ENCODE peak calls at places on chromosomes 16 and 17, in four cellular contexts. X is HL-60, H is K562, Z is GM12878. D is an unnamed sample.

GRCh38 chr17:76446449-76447231 is 6.3 kb downstream of the UBE2O start:
- DNase-seq in X (no peak), H (peak), Z (no peak), D (no peak)

GRCh38 chr17:74690409-74690825 is 22.3 kb downstream of the CD300LF start:
- DNase-seq in X (peak), H (no peak), Z (no peak), D (no peak)

GRCh38 chr17:82416771-82417170 is 1.4 kb upstream of the HEXD start:
- DNase-seq in X (no peak), H (no peak), Z (no peak), D (no peak)

GRCh38 chr17:37478187-37478586 is 11.5 kb upstream of the DUSP14 start:
- DNase-seq in X (no peak), H (no peak), Z (no peak), D (no peak)

GRCh38 chr16:11914759-11915643 is 755 bp downstream of the GSPT1 start:
- DNase-seq in X (peak), H (peak), Z (no peak), D (peak)

GRCh38 chr16:11354733-11355574 is 9.7 kb downstream of the RMI2 start:
- DNase-seq in X (peak), H (no peak), Z (peak), D (no peak)

GRCh38 chr17:76217081-76217480 is 23.2 kb downstream of the RNF157 start:
- DNase-seq in X (no peak), H (no peak), Z (no peak), D (no peak)

GRCh38 chr16:25783226-25783625 is 91.5 kb downstream of the HS3ST4 start:
- DNase-seq in X (no peak), H (no peak), Z (no peak), D (no peak)

GRCh38 chr16:84614914-84615813 is 2.7 kb downstream of the COTL1 start:
- DNase-seq in X (peak), H (no peak), Z (no peak), D (no peak)

GRCh38 chr16:50910698-50911025 is 168.8 kb downstream of the CYLD start:
- DNase-seq in X (no peak), H (no peak), Z (no peak), D (no peak)

GRCh38 chr16:5639531-5639930 is 541.9 kb upstream of the EEF2KMT start:
- DNase-seq in X (no peak), H (no peak), Z (no peak), D (no peak)

GRCh38 chr17:8581002-8581658 is 49.4 kb downstream of the MYH10 start:
- DNase-seq in X (no peak), H (no peak), Z (peak), D (no peak)

GRCh38 chr17:44170499-44171201 is at the start of gene ASB16:
- DNase-seq in X (no peak), H (no peak), Z (no peak), D (no peak)

DNA sequence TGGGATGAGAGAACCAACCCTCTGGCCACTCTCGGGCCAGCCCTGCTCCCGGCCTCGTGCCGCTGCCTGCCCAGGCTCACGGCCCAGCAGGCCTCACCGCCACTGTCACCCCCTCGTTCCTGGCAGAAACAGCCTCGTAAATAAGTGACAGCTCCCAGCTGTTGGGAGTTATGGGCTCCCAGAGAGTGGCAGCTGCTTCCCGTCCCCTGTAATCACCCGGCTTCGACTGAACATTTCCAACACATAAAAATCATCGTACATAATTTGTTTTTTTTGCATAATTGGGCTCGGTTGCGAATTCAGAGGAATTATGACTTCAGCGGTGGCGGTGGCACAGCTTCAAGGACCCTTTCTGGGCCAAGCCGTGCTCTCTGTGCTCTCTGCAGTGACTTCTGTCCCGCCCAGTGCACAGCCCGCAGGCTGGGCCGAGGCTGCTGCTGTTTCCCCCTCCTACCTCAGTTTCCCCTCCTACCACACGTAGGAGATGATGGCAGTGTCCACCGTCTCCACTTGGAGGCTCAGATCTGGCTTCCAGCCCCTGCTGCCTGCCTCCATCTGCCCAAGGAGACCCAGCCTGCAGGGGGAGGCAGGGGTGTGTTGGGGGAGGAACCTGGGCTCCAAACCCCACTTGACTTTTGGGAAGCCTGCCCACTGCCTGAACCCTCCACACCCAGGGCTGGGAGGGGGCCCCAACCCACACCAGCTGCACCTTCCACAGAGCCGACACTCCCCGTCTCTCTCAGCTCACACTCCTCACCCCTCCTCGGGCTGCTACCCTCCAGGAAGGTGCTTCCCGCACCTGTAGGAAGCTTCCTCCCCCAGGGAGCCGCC is 84.9 kb downstream of the RTN4RL1 start:
- DNase-seq in X (no peak), H (no peak), Z (no peak), D (no peak)
- TF ChIP-seq POLR2AphosphoS5 in X (no peak), H (no peak), Z (no peak), D (no peak)

GRCh38 chr17:3845754-3846738 is at the start of gene NCBP3:
- DNase-seq in X (peak), H (peak), Z (peak), D (peak)
- TF ChIP-seq SPI1 in X (no peak), H (no peak), Z (no peak), D (no peak)

DNA sequence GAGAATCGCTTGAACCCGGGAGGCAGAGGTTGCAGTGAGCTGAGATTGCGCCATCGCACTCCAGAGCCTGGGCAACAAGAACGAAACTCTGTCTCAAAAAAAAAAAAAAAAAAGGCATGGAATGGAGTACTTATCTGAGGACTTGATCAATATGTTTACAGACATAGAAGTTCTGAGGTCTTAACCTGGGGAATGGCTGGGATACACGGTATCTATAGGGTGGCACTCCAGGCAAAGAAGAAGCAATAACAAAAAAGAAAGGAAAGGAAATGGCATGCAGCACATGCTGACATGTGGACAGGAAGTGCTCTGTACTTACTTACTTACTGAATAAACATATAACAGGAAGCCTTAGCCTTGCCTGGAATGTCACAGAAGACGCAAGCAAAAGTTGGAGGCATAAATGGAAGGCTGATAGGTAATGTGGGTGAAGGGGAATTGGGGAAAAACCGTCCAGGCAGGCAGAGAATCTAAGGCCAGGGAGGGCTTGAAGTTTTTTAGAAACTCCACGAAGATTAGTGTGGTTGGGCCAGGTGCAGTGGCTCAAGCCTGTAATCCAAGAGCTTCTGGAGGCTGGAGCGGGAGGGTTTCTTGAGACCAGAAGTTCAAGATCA is 10.1 kb upstream of the SPOP start:
- DNase-seq in X (no peak), H (no peak), Z (no peak), D (no peak)
- TF ChIP-seq POLR2AphosphoS5 in X (no peak), H (no peak), Z (no peak), D (no peak)

DNA sequence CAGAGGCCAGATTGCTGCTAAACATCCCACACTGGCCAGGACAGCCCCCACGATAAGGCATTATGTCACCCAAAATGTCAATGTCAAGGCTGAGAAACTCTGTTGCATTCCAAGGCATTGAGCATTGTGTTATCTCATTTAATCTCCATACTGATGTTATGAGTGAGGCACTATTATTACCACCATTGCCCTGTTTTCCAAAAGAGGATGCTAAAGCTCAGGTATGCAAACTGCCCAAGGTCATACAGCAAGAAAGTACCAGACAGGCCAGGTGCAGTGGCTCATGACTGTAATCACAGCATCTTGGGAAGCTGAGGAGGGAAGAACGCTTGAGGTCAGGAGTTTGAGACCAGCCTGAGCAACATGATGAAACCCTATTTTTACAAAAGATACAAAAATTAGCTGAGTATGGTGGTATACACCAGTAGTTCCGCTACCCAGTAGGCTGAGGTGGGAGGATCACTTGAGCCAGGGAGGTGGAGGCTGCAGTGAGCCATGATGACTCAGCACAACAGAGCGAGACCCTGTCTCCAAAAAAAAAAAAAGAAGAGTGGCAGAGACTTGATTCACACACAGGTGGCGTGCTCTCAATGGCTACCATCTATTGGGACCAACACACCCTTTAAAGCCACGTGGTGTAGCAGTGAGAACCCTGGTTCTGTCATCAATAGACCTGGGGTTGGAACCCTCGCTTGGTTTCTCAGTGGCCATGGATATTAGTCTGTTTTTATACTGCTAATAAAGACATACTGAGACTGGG is 58.8 kb upstream of the GRIN2A start:
- DNase-seq in X (no peak), H (peak), Z (no peak), D (no peak)
- TF ChIP-seq SPI1 in X (no peak), H (no peak), Z (no peak), D (no peak)

DNA sequence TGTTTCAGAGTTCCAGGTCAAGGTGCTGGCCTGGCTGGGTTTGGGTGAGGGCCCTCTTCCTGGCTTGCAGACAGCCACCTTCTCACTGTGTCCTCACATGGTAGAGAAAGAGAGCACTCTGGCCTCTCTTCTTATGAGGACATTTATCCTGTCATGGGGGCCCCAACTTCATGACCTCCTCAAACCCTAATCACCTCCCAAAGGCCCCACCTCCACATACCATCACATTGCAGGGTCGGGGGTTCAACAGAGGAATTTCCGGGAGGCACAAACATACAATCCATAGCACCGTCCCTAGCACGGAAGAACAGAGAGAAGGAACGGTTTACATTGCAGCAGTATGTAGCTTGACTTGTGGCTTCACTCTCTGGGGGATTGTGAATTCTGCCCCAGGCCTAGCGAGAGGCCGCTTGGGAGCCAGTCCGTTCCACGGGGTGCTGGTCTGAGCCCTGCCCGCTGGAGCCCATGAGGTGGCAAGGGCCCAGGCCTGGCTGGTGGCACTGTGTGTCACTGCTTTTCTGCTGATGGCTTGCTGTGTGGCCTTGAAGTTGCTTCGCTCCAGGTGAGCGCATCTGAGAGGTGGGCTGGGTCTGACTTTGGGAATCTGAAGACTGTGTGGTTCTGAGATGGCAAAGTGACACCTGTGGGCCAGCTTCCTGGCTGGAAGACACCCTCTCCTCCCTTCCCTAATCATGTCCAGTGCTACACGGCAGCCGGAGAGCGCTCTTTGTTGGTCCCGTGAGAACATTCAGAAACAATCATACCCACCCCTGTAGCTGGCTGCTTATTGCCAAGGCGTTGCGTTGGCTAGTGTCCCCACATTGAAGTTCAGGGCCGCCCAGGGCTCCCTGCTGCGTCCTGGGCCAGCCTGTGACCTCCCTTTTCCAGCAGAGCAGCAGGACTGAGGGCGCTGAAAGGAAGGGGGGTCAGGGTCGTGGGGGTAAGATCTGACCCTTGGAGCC is 98.3 kb downstream of the CMIP start:
- DNase-seq in X (no peak), H (no peak), Z (no peak), D (no peak)
- TF ChIP-seq POLR2AphosphoS5 in X (no peak), H (no peak), Z (no peak), D (no peak)

D was measured in GM12891.